ENCODE peak calls at places on chromosomes 12 and 14, in seven cellular contexts. V is tibial artery, R is epithelial cell of proximal tubule, H is MCF 10A, S is iris pigment epithelial cell, P is activated gamma-delta T cell treated with Interleukin-2 at 50 U/mL for 16 hours, W is PC-9. N is an unnamed sample.

GRCh38 chr12:52837341-52837741 is 3.2 kb upstream of the KRT79 start:
- DNase-seq in P (no peak), V (no peak), S (peak; percentile 89), H (peak; percentile 65), R (no peak), W (peak; percentile 63), N (no peak)

GRCh38 chr12:86627001-86627400 is 370.8 kb upstream of the MGAT4C start:
- DNase-seq in P (no peak), R (no peak), H (no peak), S (no peak), W (no peak), V (no peak), N (no peak)

GRCh38 chr14:58574623-58575022 is 63.1 kb upstream of the DACT1 start:
- DNase-seq in R (no peak), W (no peak), P (no peak), H (no peak), V (no peak), S (peak; percentile 9), N (no peak)

GRCh38 chr14:73755434-73756014 is 41.3 kb upstream of the PNMA1 start:
- DNase-seq in H (peak; percentile 55), P (no peak), S (no peak), W (peak; percentile 69), V (no peak), R (no peak), N (no peak)

GRCh38 chr12:40622246-40622838 is 69.9 kb upstream of the CNTN1 start:
- DNase-seq in H (peak; percentile 62), V (no peak), W (no peak), R (peak; percentile 3), P (no peak), S (peak; percentile 60), N (peak; percentile 46)

GRCh38 chr14:99273724-99274345 is 1.8 kb upstream of the BCL11B start:
- DNase-seq in S (no peak), V (no peak), H (peak; percentile 50), W (no peak), R (no peak), P (no peak), N (no peak)

GRCh38 chr12:93802698-93803097 is 125.5 kb downstream of the CRADD start:
- DNase-seq in V (no peak), H (peak; percentile 42), W (no peak), S (no peak), R (no peak), P (no peak), N (no peak)

GRCh38 chr14:57732886-57733285 is 133.0 kb downstream of the SLC35F4 start:
- DNase-seq in R (no peak), P (no peak), S (peak; percentile 83), V (no peak), W (no peak), H (peak; percentile 43), N (no peak)

GRCh38 chr12:53996188-53996885 is 3.6 kb upstream of the HOXC9 start:
- DNase-seq in W (no peak), R (no peak), H (no peak), P (no peak), V (no peak), S (no peak), N (no peak)

GRCh38 chr12:52132754-52133161 is 53.3 kb downstream of the SMIM41 start:
- DNase-seq in R (no peak), H (peak; percentile 92), W (peak; percentile 79), S (no peak), P (no peak), V (peak; percentile 40), N (no peak)

GRCh38 chr12:78290606-78291345 is 460.1 kb downstream of the NAV3 start:
- DNase-seq in S (peak; percentile 97), W (peak; percentile 54), H (peak; percentile 90), R (peak; percentile 52), V (no peak), P (no peak), N (no peak)

GRCh38 chr12:21710944-21711343 is 53.3 kb upstream of the LDHB start:
- DNase-seq in V (no peak), P (no peak), W (no peak), S (peak; percentile 7), H (peak; percentile 4), R (no peak), N (no peak)

GRCh38 chr12:52805000-52805399 is 8.9 kb downstream of the KRT4 start:
- DNase-seq in H (no peak), W (peak; percentile 63), P (no peak), S (no peak), R (no peak), V (no peak), N (no peak)

GRCh38 chr14:101508196-101508947 is 52.9 kb upstream of the DIO3 start:
- DNase-seq in S (no peak), P (no peak), W (no peak), V (peak; percentile 62), R (no peak), H (no peak), N (no peak)